ENCODE peak calls at places on chromosomes 6 and 20, in six cellular contexts. Y is body of pancreas, G is SW 1271, C is thyroid gland, U is left ventricle myocardium inferior, H is HT-29. F is an unnamed sample.

GRCh38 chr6:40882321-40882720 is 156.7 kb downstream of the UNC5CL start:
- DNase-seq in Y (peak), G (no peak), C (peak), U (no peak), H (no peak), F (no peak)

GRCh38 chr20:49969946-49970345 is 12.8 kb upstream of the SNAI1 start:
- DNase-seq in Y (peak), G (no peak), C (no peak), U (no peak), H (no peak), F (no peak)

GRCh38 chr6:13463941-13464340 is 23.5 kb downstream of the GFOD1 start:
- DNase-seq in Y (no peak), G (no peak), C (no peak), U (no peak), H (no peak), F (no peak)

GRCh38 chr6:150079604-150080003 is 10.7 kb upstream of the ULBP3 start:
- DNase-seq in Y (no peak), G (no peak), C (no peak), U (no peak), H (no peak), F (peak)

GRCh38 chr6:16238057-16238657 is at the start of gene GMPR:
- DNase-seq in Y (peak), G (no peak), C (peak), U (peak), H (no peak), F (peak)

GRCh38 chr20:62367136-62367482 is at the start of gene LAMA5:
- DNase-seq in Y (peak), G (peak), C (peak), U (peak), H (peak), F (no peak)

GRCh38 chr6:137046871-137047412 is 2.2 kb upstream of the IL20RA start:
- DNase-seq in Y (no peak), G (no peak), C (no peak), U (no peak), H (no peak), F (no peak)

GRCh38 chr20:38730989-38731737 is 6.9 kb downstream of the SLC32A1 start:
- DNase-seq in Y (peak), G (peak), C (peak), U (peak), H (peak), F (peak)

GRCh38 chr6:43368517-43369160 is 808 bp downstream of the ZNF318 start:
- DNase-seq in Y (peak), G (no peak), C (peak), U (peak), H (peak), F (peak)

GRCh38 chr6:157665172-157665571 is 157.9 kb upstream of the SNX9 start:
- DNase-seq in Y (no peak), G (no peak), C (no peak), U (no peak), H (no peak), F (no peak)

GRCh38 chr6:30810813-30811329 is 66.5 kb upstream of the IER3 start:
- DNase-seq in Y (no peak), G (no peak), C (no peak), U (no peak), H (peak), F (peak)

GRCh38 chr6:33295621-33296369 is 2.9 kb downstream of the RGL2 start:
- DNase-seq in Y (no peak), G (no peak), C (no peak), U (no peak), H (no peak), F (no peak)

GRCh38 chr20:37544386-37544785 is 16.7 kb upstream of the BLCAP start:
- DNase-seq in Y (no peak), G (no peak), C (no peak), U (no peak), H (no peak), F (no peak)

GRCh38 chr6:48834706-48835105 is 628.3 kb downstream of the MMUT start:
- DNase-seq in Y (no peak), G (peak), C (no peak), U (no peak), H (no peak), F (no peak)

GRCh38 chr20:20463933-20464374 is 96.0 kb downstream of the INSM1 start:
- DNase-seq in Y (no peak), G (no peak), C (no peak), U (no peak), H (no peak), F (no peak)

GRCh38 chr6:35319346-35320030 is 21.9 kb downstream of the DEF6 start:
- DNase-seq in Y (no peak), G (no peak), C (no peak), U (no peak), H (no peak), F (no peak)

GRCh38 chr6:7615611-7616383 is 25.8 kb downstream of the SNRNP48 start:
- DNase-seq in Y (peak), G (peak), C (peak), U (no peak), H (peak), F (peak)

GRCh38 chr20:44203161-44203560 is 7.4 kb downstream of the OSER1 start:
- DNase-seq in Y (no peak), G (no peak), C (no peak), U (no peak), H (no peak), F (no peak)

F was measured in activated CD8-positive, alpha-beta T cell treated with anti-CD3 and anti-CD28 coated beads, Interleukin-2, amount 10 ng/mL, durations not matched to agents 7 days and 5 days.